ENCODE peak calls at places on chromosomes 11 and 22, in nine cellular contexts. T is suprapubic skin, U is mammary epithelial cell, J is K562, K is left ventricle myocardium inferior, O is cardiac muscle cell, M is PC-9, G is HCT116, X is neural progenitor cell. F is an unnamed sample. For H3K9me3, the result is how much of the 10 kb centered on the place peaks cover.

GRCh38 chr11:126378763-126379162 is 23.3 kb downstream of the ST3GAL4 start:
- DNase-seq in O (no peak), G (no peak), X (no peak), K (peak), J (no peak), U (no peak), M (no peak), T (no peak), F (no peak)

GRCh38 chr11:59992420-59992819 is 24.6 kb upstream of the OOSP4B start:
- DNase-seq in T (no peak), O (no peak), J (no peak), M (no peak), G (no peak), U (no peak), X (no peak), K (no peak), F (no peak)

GRCh38 chr11:16226245-16226644 is 130.1 kb downstream of the SOX6 start:
- DNase-seq in G (no peak), O (peak), U (peak), M (peak), K (peak), J (no peak), T (no peak), X (no peak), F (peak)

GRCh38 chr11:14554959-14555358 is 34.8 kb upstream of the PSMA1 start:
- DNase-seq in J (no peak), K (no peak), X (no peak), G (no peak), O (no peak), U (no peak), T (no peak), M (no peak), F (no peak)

GRCh38 chr11:27945323-27945722 is 162.6 kb downstream of the KIF18A start:
- DNase-seq in J (no peak), T (no peak), K (no peak), U (no peak), X (no peak), M (no peak), G (no peak), O (no peak), F (no peak)

GRCh38 chr11:61082161-61082870 is 20.0 kb upstream of the CD5 start:
- DNase-seq in X (no peak), U (no peak), T (no peak), O (no peak), M (no peak), K (no peak), J (no peak), G (no peak), F (no peak)

GRCh38 chr11:3156661-3157311 is 8.3 kb downstream of the OSBPL5 start:
- DNase-seq in G (no peak), U (no peak), O (no peak), X (no peak), M (no peak), T (no peak), K (peak), J (no peak), F (no peak)

GRCh38 chr11:61752117-61752924 is at the start of gene MYRF:
- DNase-seq in U (no peak), J (peak), T (no peak), K (peak), O (peak), X (peak), M (peak), G (no peak), F (no peak)

GRCh38 chr22:45686004-45686403 is 14.4 kb downstream of the ATXN10 start:
- DNase-seq in T (no peak), G (no peak), U (no peak), O (no peak), J (no peak), X (no peak), K (no peak), M (no peak), F (no peak)

GRCh38 chr11:32400196-32400595 is 35.1 kb downstream of the WT1 start:
- DNase-seq in O (no peak), M (no peak), T (no peak), K (no peak), G (no peak), X (no peak), U (peak), J (no peak), F (peak)

GRCh38 chr22:50401907-50402306 is 58.8 kb downstream of the PPP6R2 start:
- DNase-seq in X (no peak), T (no peak), M (no peak), U (no peak), K (no peak), J (no peak), G (no peak), O (no peak), F (no peak)

GRCh38 chr22:37905534-37906363 is at the start of gene MICALL1:
- DNase-seq in M (peak), T (no peak), G (no peak), J (peak), O (peak), X (peak), K (peak), U (peak), F (no peak)

GRCh38 chr22:45880091-45880651 is 96.8 kb downstream of the WNT7B start:
- DNase-seq in K (no peak), M (no peak), T (peak), J (no peak), O (no peak), U (no peak), X (no peak), G (no peak), F (no peak)

GRCh38 chr11:72003776-72004171 is 5.1 kb downstream of the IL18BP start:
- DNase-seq in K (no peak), O (no peak), T (no peak), J (no peak), X (no peak), U (no peak), G (no peak), M (no peak), F (no peak)
- H3K9me3 ChIP-seq in K (under half), O (under half), T (under half), J (under half), X (under half), U (under half), G (under half), M (under half), F (under half)

DNA sequence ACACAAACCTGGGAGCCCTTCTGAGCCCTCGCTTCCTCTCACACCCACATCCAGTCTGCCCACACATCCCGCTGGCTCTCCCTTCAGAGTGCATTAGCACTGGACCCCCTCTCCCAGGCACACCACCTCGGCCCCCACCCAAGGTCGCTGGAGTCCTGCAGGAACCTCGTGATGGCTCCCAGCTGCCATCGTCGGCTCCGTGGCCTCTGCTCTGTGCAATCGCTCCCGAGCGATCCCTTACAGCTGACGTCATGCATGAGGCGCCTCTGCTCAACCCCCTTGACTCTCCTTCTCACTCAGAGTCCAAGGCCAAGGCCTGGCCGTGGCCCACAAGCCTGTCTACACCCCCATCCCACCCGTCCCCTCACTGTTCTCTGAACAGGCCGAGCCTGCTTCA is 183.9 kb downstream of the EFCAB6 start:
- DNase-seq in M (no peak), X (no peak), O (no peak), K (no peak), T (no peak), G (no peak), U (no peak), J (no peak), F (no peak)
- TF ChIP-seq CTCF in M (no peak), X (no peak), O (no peak), K (no peak), T (no peak), G (no peak), U (no peak), J (no peak), F (no peak)

GRCh38 chr22:48566741-48567140 is 1260.9 kb downstream of the BRD1 start:
- DNase-seq in O (no peak), X (no peak), T (no peak), K (no peak), G (no peak), M (no peak), J (no peak), U (no peak), F (no peak)

GRCh38 chr22:48568736-48569330 is 1258.8 kb downstream of the BRD1 start:
- DNase-seq in X (no peak), U (no peak), O (no peak), K (no peak), J (no peak), M (no peak), T (no peak), G (no peak), F (no peak)

GRCh38 chr22:48570912-48571311 is 1256.8 kb downstream of the BRD1 start:
- DNase-seq in O (no peak), J (no peak), X (no peak), U (no peak), T (no peak), M (no peak), K (no peak), G (no peak), F (no peak)

GRCh38 chr22:48567213-48567975 is 1260.3 kb downstream of the BRD1 start:
- DNase-seq in J (no peak), O (no peak), X (no peak), U (no peak), K (no peak), M (no peak), T (no peak), G (no peak), F (no peak)

DNA sequence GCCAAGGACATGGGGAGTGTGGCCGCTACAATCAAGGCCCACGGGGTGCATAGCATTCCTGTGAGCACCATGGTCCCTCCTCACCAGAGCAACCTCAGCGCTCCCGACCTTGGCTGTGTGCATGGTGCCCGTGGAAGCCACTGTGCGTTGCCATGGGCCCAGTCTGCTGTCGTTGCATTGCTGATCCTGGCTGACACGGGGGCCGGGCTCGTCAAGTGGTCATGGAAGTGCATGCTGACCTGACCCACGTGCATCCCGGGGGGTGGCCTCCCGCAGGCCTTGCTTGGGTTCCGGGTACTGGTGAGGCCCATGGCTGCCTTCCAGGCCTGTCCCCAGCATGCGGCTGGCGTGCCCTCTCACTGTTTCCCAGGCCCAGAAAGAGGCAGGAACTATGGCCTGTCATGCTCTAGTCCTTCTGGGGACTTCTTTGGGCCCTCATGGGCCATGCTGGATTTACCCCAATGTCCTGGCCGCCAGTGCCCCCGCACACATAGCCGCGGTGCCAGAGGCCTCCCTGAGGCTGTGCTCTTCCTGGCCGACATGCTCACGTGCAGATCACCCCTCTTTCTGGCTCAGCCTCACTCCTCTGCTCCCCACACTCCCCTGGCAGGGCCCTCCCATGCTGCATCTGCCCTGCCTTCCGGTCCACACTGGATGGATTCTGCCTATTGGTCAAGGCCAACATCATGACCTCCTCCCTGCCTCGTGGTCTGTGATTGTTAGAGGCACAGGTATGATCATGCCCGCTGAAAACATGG is 1258.0 kb downstream of the BRD1 start:
- DNase-seq in J (no peak), U (no peak), T (no peak), G (no peak), O (no peak), X (no peak), M (no peak), K (no peak), F (no peak)
- H3K9me3 ChIP-seq in J (under half), U (under half), T (under half), G (under half), O (under half), X (under half), M (under half), K (under half), F (under half)

GRCh38 chr22:19666663-19667593 is 47.4 kb upstream of the SEPTIN5 start:
- DNase-seq in O (no peak), M (no peak), J (peak), T (peak), X (no peak), G (no peak), U (no peak), K (no peak), F (no peak)
- TF ChIP-seq CTCF in O (no peak), M (no peak), J (no peak), T (no peak), X (no peak), G (no peak), U (no peak), K (no peak), F (no peak)

GRCh38 chr11:34595960-34596359 is 24.9 kb upstream of the EHF start:
- DNase-seq in O (no peak), T (no peak), U (no peak), G (no peak), M (no peak), J (no peak), X (no peak), K (no peak), F (no peak)
- H3K9me3 ChIP-seq in O (under half), T (under half), U (under half), G (under half), M (under half), J (under half), X (under half), K (under half), F (under half)

GRCh38 chr11:86179646-86180064 is 64.9 kb upstream of the EED start:
- DNase-seq in O (no peak), K (no peak), U (no peak), T (no peak), G (no peak), X (no peak), J (no peak), M (no peak), F (no peak)

GRCh38 chr11:86180415-86180814 is 64.1 kb upstream of the EED start:
- DNase-seq in G (no peak), K (no peak), O (no peak), J (no peak), M (no peak), T (no peak), X (no peak), U (no peak), F (no peak)

GRCh38 chr11:86181379-86181778 is 63.2 kb upstream of the EED start:
- DNase-seq in K (no peak), T (no peak), U (no peak), O (no peak), M (no peak), G (no peak), X (no peak), J (no peak), F (no peak)

GRCh38 chr11:86182976-86183584 is 61.5 kb upstream of the EED start:
- DNase-seq in J (peak), X (no peak), G (no peak), T (no peak), K (no peak), M (peak), U (peak), O (no peak), F (peak)

GRCh38 chr11:86180860-86181259 is 63.7 kb upstream of the EED start:
- DNase-seq in J (no peak), U (no peak), M (no peak), O (no peak), X (no peak), K (no peak), T (no peak), G (no peak), F (no peak)
- TF ChIP-seq CTCF in J (no peak), U (no peak), M (no peak), O (no peak), X (no peak), K (no peak), T (no peak), G (no peak), F (no peak)

GRCh38 chr22:47277511-47277910 is 515.1 kb downstream of the TBC1D22A start:
- DNase-seq in G (no peak), U (no peak), T (peak), K (no peak), M (no peak), X (no peak), J (no peak), O (no peak), F (no peak)
- H3K9me3 ChIP-seq in G (under half), U (under half), T (under half), K (under half), M (under half), X (under half), J (under half), O (under half), F (under half)

GRCh38 chr22:29842172-29842571 is 4.1 kb upstream of the ASCC2 start:
- DNase-seq in U (no peak), G (no peak), M (no peak), X (no peak), K (no peak), T (no peak), O (no peak), J (no peak), F (no peak)

GRCh38 chr22:29840498-29840897 is 2.4 kb upstream of the ASCC2 start:
- DNase-seq in T (no peak), O (no peak), K (no peak), X (no peak), U (peak), M (no peak), J (no peak), G (no peak), F (no peak)

GRCh38 chr22:29848115-29848514 is 10.0 kb upstream of the ASCC2 start:
- DNase-seq in J (no peak), U (no peak), G (no peak), M (no peak), O (no peak), X (no peak), T (no peak), K (no peak), F (no peak)

GRCh38 chr22:29842740-29843139 is 4.7 kb upstream of the ASCC2 start:
- DNase-seq in T (no peak), M (peak), O (no peak), G (no peak), J (no peak), K (no peak), X (no peak), U (peak), F (peak)

DNA sequence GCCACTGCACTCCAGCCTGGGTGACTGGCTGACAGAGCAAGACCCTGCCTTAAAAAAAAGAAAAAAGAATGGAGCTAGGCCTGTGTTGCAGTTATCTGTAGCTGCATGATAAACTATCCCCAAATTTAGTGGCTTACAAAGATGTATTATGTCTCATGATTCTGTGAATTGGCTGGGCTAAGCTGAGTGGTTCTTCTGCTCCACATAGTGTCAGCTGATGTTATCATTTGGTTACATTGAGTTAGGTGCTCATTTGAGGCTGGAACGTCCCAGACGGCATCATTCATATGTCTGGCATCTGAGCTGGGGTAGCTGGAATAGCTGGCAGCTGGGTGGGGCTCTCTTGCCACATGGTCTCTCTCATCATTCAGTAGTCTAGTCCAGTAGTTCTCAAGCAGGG is 8.2 kb upstream of the ASCC2 start:
- DNase-seq in J (no peak), G (no peak), T (no peak), U (no peak), X (no peak), M (no peak), K (no peak), O (no peak), F (no peak)
- TF ChIP-seq CTCF in J (no peak), G (no peak), T (no peak), U (no peak), X (no peak), M (no peak), K (no peak), O (no peak), F (no peak)

F was measured in keratinocyte.